ENCODE peak calls at places on chromosomes 2 and 18, in eight cellular contexts. One of them, this sample, is unnamed.
A peak's percentile ranks its signal among the peaks of the same experiment; 100 is the strongest.

GRCh38 chr2:239895669-239896068 is 129.5 kb downstream of the NDUFA10 start:
- DNase-seq in HL-60: no peak
- DNase-seq in tibial nerve: no peak
- DNase-seq in tibial artery: no peak
- DNase-seq in lung: no peak
- DNase-seq in breast epithelium: no peak
- DNase-seq in IMR-90: no peak
- DNase-seq in heart left ventricle: no peak
- DNase-seq in this sample: no peak

GRCh38 chr2:113965644-113966043 is 75.8 kb downstream of the ACTR3 start:
- DNase-seq in HL-60: peak; percentile 49
- DNase-seq in tibial nerve: no peak
- DNase-seq in tibial artery: no peak
- DNase-seq in lung: no peak
- DNase-seq in breast epithelium: no peak
- DNase-seq in IMR-90: peak; percentile 44
- DNase-seq in heart left ventricle: no peak
- DNase-seq in this sample: no peak

GRCh38 chr2:1855150-1855549 is 110.8 kb upstream of the PXDN start:
- DNase-seq in HL-60: no peak
- DNase-seq in tibial nerve: no peak
- DNase-seq in tibial artery: no peak
- DNase-seq in lung: no peak
- DNase-seq in breast epithelium: no peak
- DNase-seq in IMR-90: no peak
- DNase-seq in heart left ventricle: no peak
- DNase-seq in this sample: no peak

GRCh38 chr2:132589966-132590365 is 80.0 kb downstream of the LYPD1 start:
- DNase-seq in HL-60: no peak
- DNase-seq in tibial nerve: no peak
- DNase-seq in tibial artery: no peak
- DNase-seq in lung: no peak
- DNase-seq in breast epithelium: no peak
- DNase-seq in IMR-90: no peak
- DNase-seq in heart left ventricle: no peak
- DNase-seq in this sample: no peak

GRCh38 chr2:157628532-157629415 is at the start of gene ACVR1C:
- DNase-seq in HL-60: peak; percentile 15
- DNase-seq in tibial nerve: peak; percentile 29
- DNase-seq in tibial artery: peak; percentile 31
- DNase-seq in lung: peak; percentile 71
- DNase-seq in breast epithelium: no peak
- DNase-seq in IMR-90: peak; percentile 37
- DNase-seq in heart left ventricle: peak; percentile 63
- DNase-seq in this sample: peak; percentile 59

GRCh38 chr18:13425357-13426095 is 207.0 kb downstream of the LDLRAD4 start:
- DNase-seq in HL-60: no peak
- DNase-seq in tibial nerve: no peak
- DNase-seq in tibial artery: no peak
- DNase-seq in lung: no peak
- DNase-seq in breast epithelium: peak; percentile 58
- DNase-seq in IMR-90: no peak
- DNase-seq in heart left ventricle: no peak
- DNase-seq in this sample: no peak

GRCh38 chr2:164778723-164779122 is 62.9 kb downstream of the COBLL1 start:
- DNase-seq in HL-60: no peak
- DNase-seq in tibial nerve: no peak
- DNase-seq in tibial artery: no peak
- DNase-seq in lung: no peak
- DNase-seq in breast epithelium: no peak
- DNase-seq in IMR-90: no peak
- DNase-seq in heart left ventricle: no peak
- DNase-seq in this sample: no peak

GRCh38 chr18:9095297-9096012 is 7.0 kb upstream of the NDUFV2 start:
- DNase-seq in HL-60: peak; percentile 86
- DNase-seq in tibial nerve: no peak
- DNase-seq in tibial artery: no peak
- DNase-seq in lung: no peak
- DNase-seq in breast epithelium: no peak
- DNase-seq in IMR-90: peak; percentile 81
- DNase-seq in heart left ventricle: no peak
- DNase-seq in this sample: peak; percentile 37

GRCh38 chr2:234919711-234920110 is 32.1 kb upstream of the SH3BP4 start:
- DNase-seq in HL-60: no peak
- DNase-seq in tibial nerve: no peak
- DNase-seq in tibial artery: no peak
- DNase-seq in lung: no peak
- DNase-seq in breast epithelium: no peak
- DNase-seq in IMR-90: peak; percentile 27
- DNase-seq in heart left ventricle: no peak
- DNase-seq in this sample: no peak

DNA sequence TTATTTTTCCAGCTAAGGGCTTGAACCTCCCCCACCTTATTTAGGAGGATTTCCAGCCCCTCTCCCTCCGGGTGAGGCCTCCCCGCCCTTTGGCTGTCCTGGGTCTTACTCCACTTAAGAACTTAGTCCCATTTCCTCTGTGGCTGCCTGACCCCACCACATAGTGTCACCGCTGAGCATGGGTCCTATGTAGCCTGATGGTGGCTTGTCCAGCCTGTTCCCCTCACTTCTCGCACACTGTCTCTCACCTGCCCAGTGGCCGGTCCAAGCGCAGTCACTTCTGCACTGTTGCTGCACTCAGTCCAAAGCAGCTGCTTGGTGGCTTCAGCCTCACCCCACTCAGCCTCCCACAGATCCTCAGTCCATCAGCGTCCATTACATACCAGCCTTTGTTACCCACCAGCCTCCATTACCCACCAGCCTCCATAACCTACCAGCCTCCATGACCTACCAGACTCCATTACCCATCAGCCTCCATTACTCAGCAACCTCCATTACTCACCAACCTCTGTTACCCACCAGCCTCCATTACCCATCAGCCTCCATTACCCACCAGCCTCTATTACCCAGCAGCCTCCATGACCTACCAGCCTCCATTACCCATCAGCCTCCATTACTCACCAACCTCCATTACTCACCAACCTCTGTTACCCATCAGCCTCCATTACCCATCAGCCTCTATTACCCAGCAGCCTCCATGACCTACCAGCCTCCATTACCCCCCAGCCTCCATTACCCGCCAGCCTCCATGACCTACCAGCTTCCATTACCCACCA is 133.2 kb upstream of the HS6ST1 start:
- DNase-seq in HL-60: no peak
- DNase-seq in tibial nerve: no peak
- DNase-seq in tibial artery: peak; percentile 6
- DNase-seq in lung: no peak
- DNase-seq in breast epithelium: no peak
- DNase-seq in IMR-90: no peak
- DNase-seq in heart left ventricle: no peak
- DNase-seq in this sample: no peak
- TF ChIP-seq CTCF in HL-60: no peak
- TF ChIP-seq CTCF in tibial nerve: no peak
- TF ChIP-seq CTCF in tibial artery: no peak
- TF ChIP-seq CTCF in lung: no peak
- TF ChIP-seq CTCF in breast epithelium: no peak
- TF ChIP-seq CTCF in IMR-90: no peak
- TF ChIP-seq CTCF in heart left ventricle: no peak
- TF ChIP-seq CTCF in this sample: no peak

GRCh38 chr2:65159921-65160320 is 30.0 kb upstream of the RAB1A start:
- DNase-seq in HL-60: peak; percentile 68
- DNase-seq in tibial nerve: no peak
- DNase-seq in tibial artery: no peak
- DNase-seq in lung: no peak
- DNase-seq in breast epithelium: no peak
- DNase-seq in IMR-90: no peak
- DNase-seq in heart left ventricle: no peak
- DNase-seq in this sample: no peak
- H3K27me3 ChIP-seq in HL-60: no peaks in the 10 kb centered on the region
- H3K27me3 ChIP-seq in tibial nerve: no peaks in the 10 kb centered on the region
- H3K27me3 ChIP-seq in tibial artery: no peaks in the 10 kb centered on the region
- H3K27me3 ChIP-seq in lung: no peaks in the 10 kb centered on the region
- H3K27me3 ChIP-seq in breast epithelium: no peaks in the 10 kb centered on the region
- H3K27me3 ChIP-seq in IMR-90: peaks cover 3% of the 10 kb centered on the region
- H3K27me3 ChIP-seq in heart left ventricle: no peaks in the 10 kb centered on the region
- H3K27me3 ChIP-seq in this sample: no peaks in the 10 kb centered on the region

DNA sequence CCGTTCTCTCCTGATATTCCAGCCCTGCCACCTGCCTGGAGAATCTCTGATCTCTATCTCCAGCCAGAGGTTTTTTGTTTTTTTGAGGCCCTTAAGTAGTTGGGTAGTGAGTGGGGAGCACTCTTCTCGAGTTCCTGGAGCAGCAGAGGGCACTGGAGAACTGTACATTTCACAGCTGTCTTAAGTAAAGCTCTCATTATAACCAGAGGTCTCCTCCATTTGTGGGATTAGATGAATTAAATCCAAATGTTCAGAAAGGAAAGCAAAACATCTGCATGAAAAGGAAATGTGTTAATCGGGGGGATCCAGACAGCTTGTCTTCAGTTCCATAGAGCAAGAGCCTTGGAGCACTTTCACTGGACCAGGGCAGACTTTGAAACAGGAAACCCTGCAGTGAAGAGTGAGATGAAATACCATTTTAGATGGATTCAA is 32.8 kb downstream of the AOX1 start:
- DNase-seq in HL-60: peak; percentile 61
- DNase-seq in tibial nerve: no peak
- DNase-seq in tibial artery: no peak
- DNase-seq in lung: no peak
- DNase-seq in breast epithelium: no peak
- DNase-seq in IMR-90: peak; percentile 78
- DNase-seq in heart left ventricle: no peak
- DNase-seq in this sample: no peak
- TF ChIP-seq CTCF in HL-60: no peak
- TF ChIP-seq CTCF in tibial nerve: no peak
- TF ChIP-seq CTCF in tibial artery: no peak
- TF ChIP-seq CTCF in lung: no peak
- TF ChIP-seq CTCF in breast epithelium: no peak
- TF ChIP-seq CTCF in IMR-90: peak; percentile 53
- TF ChIP-seq CTCF in heart left ventricle: peak; percentile 33
- TF ChIP-seq CTCF in this sample: no peak

GRCh38 chr2:231930601-231931281 is 4.5 kb upstream of the NPPC start:
- DNase-seq in HL-60: no peak
- DNase-seq in tibial nerve: no peak
- DNase-seq in tibial artery: no peak
- DNase-seq in lung: no peak
- DNase-seq in breast epithelium: no peak
- DNase-seq in IMR-90: no peak
- DNase-seq in heart left ventricle: peak; percentile 76
- DNase-seq in this sample: no peak

GRCh38 chr2:231928481-231928880 is 2.3 kb upstream of the NPPC start:
- DNase-seq in HL-60: no peak
- DNase-seq in tibial nerve: no peak
- DNase-seq in tibial artery: peak; percentile 3
- DNase-seq in lung: no peak
- DNase-seq in breast epithelium: no peak
- DNase-seq in IMR-90: no peak
- DNase-seq in heart left ventricle: no peak
- DNase-seq in this sample: no peak

GRCh38 chr2:231928901-231929725 is 2.9 kb upstream of the NPPC start:
- DNase-seq in HL-60: no peak
- DNase-seq in tibial nerve: no peak
- DNase-seq in tibial artery: no peak
- DNase-seq in lung: no peak
- DNase-seq in breast epithelium: no peak
- DNase-seq in IMR-90: no peak
- DNase-seq in heart left ventricle: no peak
- DNase-seq in this sample: no peak

GRCh38 chr2:231931481-231931915 is 5.3 kb upstream of the NPPC start:
- DNase-seq in HL-60: no peak
- DNase-seq in tibial nerve: no peak
- DNase-seq in tibial artery: no peak
- DNase-seq in lung: no peak
- DNase-seq in breast epithelium: no peak
- DNase-seq in IMR-90: no peak
- DNase-seq in heart left ventricle: no peak
- DNase-seq in this sample: no peak

GRCh38 chr2:231929961-231930600 is 3.9 kb upstream of the NPPC start:
- DNase-seq in HL-60: no peak
- DNase-seq in tibial nerve: no peak
- DNase-seq in tibial artery: no peak
- DNase-seq in lung: no peak
- DNase-seq in breast epithelium: no peak
- DNase-seq in IMR-90: peak; percentile 8
- DNase-seq in heart left ventricle: peak; percentile 80
- DNase-seq in this sample: no peak
- H3K27me3 ChIP-seq in HL-60: peaks cover 41% of the 10 kb centered on the region
- H3K27me3 ChIP-seq in tibial nerve: peaks cover 46% of the 10 kb centered on the region
- H3K27me3 ChIP-seq in tibial artery: no peaks in the 10 kb centered on the region
- H3K27me3 ChIP-seq in lung: peaks cover 26% of the 10 kb centered on the region
- H3K27me3 ChIP-seq in breast epithelium: peaks cover 10% of the 10 kb centered on the region
- H3K27me3 ChIP-seq in IMR-90: peaks cover 79% of the 10 kb centered on the region
- H3K27me3 ChIP-seq in heart left ventricle: peaks cover 24% of the 10 kb centered on the region
- H3K27me3 ChIP-seq in this sample: peaks cover 40% of the 10 kb centered on the region

DNA sequence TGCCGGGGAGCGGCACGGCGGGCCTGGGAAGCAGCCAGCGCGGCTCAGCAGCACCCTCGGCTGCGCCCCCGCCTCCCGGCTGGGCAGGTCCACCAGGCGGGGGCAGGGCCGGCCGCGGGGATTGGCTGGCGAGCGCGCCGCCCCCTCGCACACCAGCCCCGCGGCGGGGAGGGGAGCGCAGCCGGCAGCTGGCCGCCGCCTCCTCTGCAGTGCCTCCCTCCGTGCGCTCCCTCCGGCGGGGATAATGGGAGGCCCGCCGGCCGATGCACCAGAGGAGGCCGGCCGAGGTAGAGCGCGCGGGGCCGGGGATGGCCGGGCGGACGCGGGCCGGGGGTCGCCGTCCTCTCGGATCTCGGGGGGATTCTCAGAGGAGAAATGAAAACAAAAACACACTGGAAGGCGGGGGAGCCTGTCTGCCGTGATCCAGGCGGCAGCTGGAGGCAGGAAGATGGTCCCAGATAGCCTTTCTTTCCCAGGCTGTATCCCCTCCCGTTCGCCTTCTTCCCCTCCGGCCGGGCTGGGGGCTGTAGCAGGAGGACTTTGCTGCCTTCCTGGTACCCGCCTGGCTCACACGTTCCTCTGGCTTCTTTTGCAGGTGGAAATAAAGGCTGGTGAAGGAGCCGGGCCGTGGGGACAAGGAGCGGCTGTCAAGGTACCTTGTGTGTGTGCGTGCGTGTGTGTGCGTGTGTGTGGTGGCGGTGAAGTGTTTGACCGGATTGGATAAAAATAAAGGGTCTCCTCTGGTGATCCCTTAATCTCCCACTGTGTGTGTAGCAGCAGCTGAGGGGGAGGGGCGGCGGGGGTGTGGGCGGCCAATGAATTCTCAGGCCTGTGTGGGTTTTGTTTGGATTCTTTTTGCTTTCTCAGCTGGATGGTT is 18.0 kb downstream of the TET3 start:
- DNase-seq in HL-60: no peak
- DNase-seq in tibial nerve: peak; percentile 62
- DNase-seq in tibial artery: peak; percentile 85
- DNase-seq in lung: peak; percentile 73
- DNase-seq in breast epithelium: peak; percentile 51
- DNase-seq in IMR-90: peak; percentile 83
- DNase-seq in heart left ventricle: peak; percentile 94
- DNase-seq in this sample: peak; percentile 60
- TF ChIP-seq CTCF in HL-60: no peak
- TF ChIP-seq CTCF in tibial nerve: peak; percentile 61
- TF ChIP-seq CTCF in tibial artery: no peak
- TF ChIP-seq CTCF in lung: no peak
- TF ChIP-seq CTCF in breast epithelium: no peak
- TF ChIP-seq CTCF in IMR-90: no peak
- TF ChIP-seq CTCF in heart left ventricle: no peak
- TF ChIP-seq CTCF in this sample: no peak

This sample was measured in CD4-positive, alpha-beta T cell.